ENCODE peak calls at places on chromosomes 7 and 10, in six cellular contexts. K is fibroblast of lung, I is ascending aorta, G is PC-3, P is OCI-LY7, U is keratinocyte. O is an unnamed sample.

GRCh38 chr7:780056-780455 is 52.2 kb upstream of the SUN1 start:
- DNase-seq in K (no peak), I (no peak), G (no peak), P (no peak), U (no peak), O (no peak)

GRCh38 chr7:6153646-6154541 is 118.5 kb downstream of the CYTH3 start:
- DNase-seq in K (no peak), I (no peak), G (no peak), P (no peak), U (no peak), O (no peak)

GRCh38 chr7:124800386-124800785 is 34.8 kb upstream of the GPR37 start:
- DNase-seq in K (no peak), I (no peak), G (no peak), P (no peak), U (no peak), O (no peak)

GRCh38 chr10:75111906-75112703 is 649 bp downstream of the SAMD8 start:
- DNase-seq in K (peak; percentile 51), I (no peak), G (peak; percentile 80), P (peak; percentile 59), U (no peak), O (peak; percentile 37)

GRCh38 chr10:46062735-46063428 is 16.8 kb upstream of the MSMB start:
- DNase-seq in K (no peak), I (no peak), G (no peak), P (no peak), U (no peak), O (no peak)

GRCh38 chr7:135335628-135336139 is 102.0 kb downstream of the STRA8 start:
- DNase-seq in K (peak; percentile 54), I (no peak), G (peak; percentile 79), P (peak; percentile 46), U (peak; percentile 93), O (peak; percentile 98)

GRCh38 chr7:131071786-131072504 is 255.7 kb upstream of the MKLN1 start:
- DNase-seq in K (peak; percentile 90), I (no peak), G (peak; percentile 72), P (peak; percentile 11), U (no peak), O (peak; percentile 38)

GRCh38 chr10:50561816-50562215 is 61.9 kb downstream of the SGMS1 start:
- DNase-seq in K (no peak), I (no peak), G (peak; percentile 87), P (peak; percentile 54), U (no peak), O (peak; percentile 31)

GRCh38 chr10:33600381-33600780 is 265.9 kb upstream of the NRP1 start:
- DNase-seq in K (peak; percentile 66), I (no peak), G (peak; percentile 36), P (no peak), U (no peak), O (peak; percentile 25)

GRCh38 chr7:25906760-25907159 is 245.2 kb upstream of the NFE2L3 start:
- DNase-seq in K (no peak), I (no peak), G (no peak), P (no peak), U (no peak), O (no peak)

GRCh38 chr7:71155236-71155635 is 23.3 kb downstream of the GALNT17 start:
- DNase-seq in K (no peak), I (no peak), G (no peak), P (no peak), U (no peak), O (no peak)

GRCh38 chr7:81416648-81417047 is 353.2 kb downstream of the HGF start:
- DNase-seq in K (no peak), I (no peak), G (no peak), P (no peak), U (no peak), O (no peak)

GRCh38 chr7:46776790-46777189 is 805.1 kb downstream of the TNS3 start:
- DNase-seq in K (peak; percentile 18), I (no peak), G (peak; percentile 47), P (peak; percentile 53), U (no peak), O (peak; percentile 29)

GRCh38 chr7:111987115-111987826 is 218.9 kb downstream of the DOCK4 start:
- DNase-seq in K (peak; percentile 65), I (no peak), G (peak; percentile 65), P (peak; percentile 6), U (no peak), O (peak; percentile 67)

GRCh38 chr10:78255796-78256638 is 222.4 kb downstream of the RPS24 start:
- DNase-seq in K (peak; percentile 99), I (peak; percentile 64), G (peak; percentile 100), P (no peak), U (peak; percentile 49), O (peak; percentile 94)

DNA sequence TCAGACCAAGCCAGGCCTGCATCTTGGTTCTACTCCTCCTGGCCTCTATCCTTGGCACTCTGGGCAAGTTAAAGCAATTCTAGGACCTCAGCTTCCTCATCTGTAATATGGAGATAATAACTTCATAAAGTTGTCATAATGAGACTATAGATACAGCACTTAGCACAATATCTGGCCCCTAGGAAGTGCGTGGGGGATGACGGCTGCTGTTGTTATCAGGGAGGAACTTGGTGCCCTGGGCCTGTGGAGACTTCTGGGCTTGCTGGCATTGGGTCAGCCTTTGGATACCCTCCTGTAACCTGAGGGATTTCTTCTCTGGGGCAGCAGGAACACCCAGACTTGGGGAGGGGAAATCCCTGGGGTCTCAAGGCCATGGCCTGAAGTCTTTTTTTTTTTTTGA is 27.6 kb downstream of the PFKFB3 start:
- DNase-seq in K (no peak), I (no peak), G (no peak), P (no peak), U (no peak), O (no peak)
- H3K36me3 ChIP-seq in K (peaks cover 26% of the 10 kb centered on the region), I (peaks cover 100% of the 10 kb centered on the region), G (no peaks in the 10 kb centered on the region), P (peaks cover 97% of the 10 kb centered on the region), U (peaks cover 50% of the 10 kb centered on the region), O (peaks cover 56% of the 10 kb centered on the region)

GRCh38 chr10:84214046-84214572 is 11.2 kb downstream of the LRIT2 start:
- DNase-seq in K (no peak), I (no peak), G (no peak), P (no peak), U (no peak), O (no peak)
- TF ChIP-seq CTCF in K (no peak), I (no peak), G (no peak), P (no peak), U (no peak), O (no peak)

DNA sequence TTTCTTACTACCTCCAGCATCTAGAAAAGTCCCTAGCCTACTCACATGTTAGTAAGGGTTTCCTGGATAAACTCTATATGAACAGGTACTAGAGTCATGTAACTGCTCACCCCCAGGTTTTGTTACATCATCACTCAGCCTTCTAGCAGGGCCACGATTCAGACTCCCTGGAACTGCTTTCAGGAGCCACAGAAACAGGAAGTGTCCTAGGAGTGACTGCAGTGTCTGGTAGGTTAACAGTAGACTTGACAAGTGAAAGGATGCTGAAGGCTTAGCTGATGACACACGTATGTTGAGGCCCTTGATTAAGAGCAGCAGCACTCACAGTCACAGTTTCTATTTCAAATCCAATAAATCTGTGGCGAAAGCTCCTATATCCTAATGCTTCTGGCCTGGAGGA is 101.2 kb downstream of the DNMBP start:
- DNase-seq in K (peak; percentile 28), I (no peak), G (no peak), P (no peak), U (no peak), O (peak; percentile 76)
- H3K36me3 ChIP-seq in K (peaks cover 14% of the 10 kb centered on the region), I (peaks cover 38% of the 10 kb centered on the region), G (peaks cover 5% of the 10 kb centered on the region), P (peaks cover 55% of the 10 kb centered on the region), U (peaks cover 13% of the 10 kb centered on the region), O (peaks cover 3% of the 10 kb centered on the region)

DNA sequence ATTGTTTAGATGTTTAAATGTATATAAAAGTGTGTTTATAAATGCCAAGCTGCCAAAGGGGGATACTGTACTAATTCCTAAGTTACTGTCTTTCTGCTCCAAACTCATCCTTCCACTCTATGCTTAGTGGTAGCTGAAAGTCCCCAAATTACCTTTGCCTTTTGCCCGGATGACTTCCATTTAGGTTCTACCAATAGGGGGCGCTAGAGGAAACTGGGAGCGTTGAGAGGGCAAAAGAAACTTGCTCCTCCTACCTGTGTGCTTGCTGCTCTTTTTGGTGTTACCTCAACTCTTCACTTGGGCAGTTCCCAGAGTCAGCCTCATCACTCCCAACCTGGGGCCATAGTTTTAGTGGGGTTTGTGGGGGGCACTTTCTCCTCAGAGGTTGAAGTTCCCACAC is 5.9 kb upstream of the OR2A25 start:
- DNase-seq in K (no peak), I (no peak), G (no peak), P (no peak), U (no peak), O (no peak)
- TF ChIP-seq CTCF in K (no peak), I (no peak), G (peak; percentile 58), P (peak; percentile 60), U (peak; percentile 49), O (peak; percentile 25)

GRCh38 chr7:116404389-116404788 is 95.1 kb upstream of the CAV2 start:
- DNase-seq in K (no peak), I (no peak), G (no peak), P (no peak), U (no peak), O (no peak)

GRCh38 chr7:116400526-116400925 is 99.0 kb upstream of the CAV2 start:
- DNase-seq in K (no peak), I (no peak), G (no peak), P (no peak), U (peak; percentile 65), O (no peak)

GRCh38 chr7:116405810-116406209 is 93.7 kb upstream of the CAV2 start:
- DNase-seq in K (no peak), I (no peak), G (no peak), P (no peak), U (no peak), O (no peak)

GRCh38 chr7:116401711-116402110 is 97.8 kb upstream of the CAV2 start:
- DNase-seq in K (no peak), I (no peak), G (no peak), P (no peak), U (no peak), O (no peak)

DNA sequence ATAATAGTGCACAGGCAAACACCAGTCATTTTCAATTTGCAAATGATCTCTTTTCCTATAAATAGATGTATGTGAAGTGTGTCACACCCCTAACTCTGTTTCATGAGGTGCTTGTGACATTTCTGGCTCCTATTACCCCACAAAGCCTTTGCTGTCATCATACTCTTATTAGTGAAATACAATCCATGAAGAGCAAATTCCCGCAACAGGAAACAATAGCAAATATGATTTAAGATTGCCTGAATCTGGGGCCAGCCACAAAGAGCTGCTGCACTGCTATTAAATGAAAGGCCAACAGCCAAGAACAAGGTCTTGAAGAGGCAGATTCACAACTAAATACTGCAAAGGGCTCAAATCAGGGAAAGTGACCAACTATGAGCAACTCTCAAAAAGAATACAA is 96.3 kb upstream of the CAV2 start:
- DNase-seq in K (peak; percentile 25), I (no peak), G (no peak), P (no peak), U (no peak), O (no peak)
- H3K36me3 ChIP-seq in K (no peaks in the 10 kb centered on the region), I (no peaks in the 10 kb centered on the region), G (no peaks in the 10 kb centered on the region), P (no peaks in the 10 kb centered on the region), U (no peaks in the 10 kb centered on the region), O (no peaks in the 10 kb centered on the region)

DNA sequence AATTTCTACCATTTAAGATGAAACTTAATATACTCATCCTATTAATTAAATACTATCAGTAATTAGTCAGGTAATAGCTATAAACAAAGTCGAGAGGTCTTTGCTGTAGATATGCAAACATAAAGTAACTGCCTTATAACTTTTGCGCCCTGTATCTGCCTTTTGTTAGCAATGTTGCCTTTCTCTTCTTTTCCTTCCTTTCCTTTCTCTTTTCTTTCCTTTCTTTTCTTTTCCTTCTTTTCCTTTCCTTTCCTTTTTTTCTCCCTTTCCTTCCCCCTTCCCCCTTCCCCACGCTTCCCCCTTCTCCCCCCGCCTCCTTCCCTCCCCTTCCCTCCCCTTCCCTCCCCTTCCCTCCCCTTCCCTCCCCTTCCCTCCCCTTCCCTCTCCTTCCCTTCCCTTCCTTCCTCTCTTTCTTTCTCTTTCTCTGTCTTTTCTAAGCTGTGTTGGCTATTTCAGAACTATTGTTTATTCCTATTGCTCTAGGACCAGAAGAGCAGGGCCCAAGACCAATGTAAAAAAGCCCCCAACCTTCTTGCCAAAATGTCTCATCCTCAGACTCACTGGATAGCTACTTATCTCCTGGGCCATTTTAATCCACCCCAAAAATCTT is 65.3 kb upstream of the DKK1 start:
- DNase-seq in K (no peak), I (no peak), G (no peak), P (no peak), U (no peak), O (no peak)
- TF ChIP-seq CTCF in K (no peak), I (no peak), G (no peak), P (no peak), U (no peak), O (no peak)